ENCODE peak calls at places on chromosomes 4 and X, in six cellular contexts. Q, X, R, Z, W and A are unnamed samples.

GRCh38 chrX:17361620-17362019 is 13.4 kb upstream of the NHS start:
- DNase-seq in Z (no peak), X (no peak), W (no peak), R (no peak), Q (peak), A (no peak)

GRCh38 chr4:147550626-147551250 is 66.5 kb upstream of the TMEM184C start:
- DNase-seq in W (peak), Z (peak), X (no peak), Q (no peak), R (no peak), A (no peak)

GRCh38 chrX:20487227-20487626 is 220.5 kb upstream of the RPS6KA3 start:
- DNase-seq in R (no peak), Q (no peak), Z (peak), X (no peak), W (peak), A (no peak)

GRCh38 chr4:131430302-131430701 is 1718.8 kb upstream of the PCDH10 start:
- DNase-seq in X (no peak), Q (no peak), Z (no peak), R (no peak), W (no peak), A (no peak)

GRCh38 chrX:130295519-130296314 is 27.0 kb upstream of the ZNF280C start:
- DNase-seq in W (peak), Q (no peak), R (no peak), X (no peak), Z (no peak), A (no peak)

GRCh38 chr4:106618920-106619319 is 250.3 kb upstream of the GIMD1 start:
- DNase-seq in W (no peak), X (no peak), R (no peak), Q (no peak), Z (no peak), A (no peak)

GRCh38 chrX:48465336-48465933 is 4.6 kb downstream of the SLC38A5 start:
- DNase-seq in Z (peak), W (peak), R (peak), X (no peak), Q (no peak), A (no peak)

GRCh38 chr4:168759321-168759720 is 250.7 kb downstream of the CBR4 start:
- DNase-seq in Z (no peak), Q (no peak), W (no peak), R (no peak), X (no peak), A (no peak)

GRCh38 chrX:139881572-139881971 is 51.3 kb downstream of the ATP11C start:
- DNase-seq in W (peak), R (no peak), Z (peak), Q (no peak), X (no peak), A (no peak)

DNA sequence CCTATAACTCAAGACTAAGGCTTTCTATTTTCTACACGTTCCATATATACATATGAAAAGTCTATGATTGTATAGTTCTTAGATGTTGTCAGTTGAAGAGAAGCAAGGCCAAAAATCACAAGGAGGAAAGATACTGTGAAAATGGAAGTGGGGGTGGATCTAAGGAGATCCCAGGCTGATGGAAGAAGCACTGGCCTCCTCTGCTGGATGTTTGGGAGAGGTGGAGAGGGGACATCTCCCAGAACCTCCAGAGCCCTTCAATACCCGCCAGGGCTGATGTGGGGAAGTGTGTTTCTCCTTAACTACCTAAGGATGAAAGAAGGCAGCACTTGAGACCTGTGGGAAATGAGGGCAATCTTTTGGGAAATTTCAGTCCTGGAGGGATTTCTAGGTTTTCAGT is 67.4 kb downstream of the RASGEF1B start:
- DNase-seq in R (no peak), Q (no peak), W (no peak), X (no peak), Z (peak), A (no peak)
- TF ChIP-seq CTCF in R (no peak), Q (no peak), W (peak), X (no peak), Z (peak), A (no peak)

GRCh38 chr4:87839309-87839946 is 6.7 kb downstream of the MEPE start:
- DNase-seq in W (peak), Z (peak), Q (no peak), R (no peak), X (no peak), A (no peak)
- TF ChIP-seq CTCF in W (peak), Z (peak), Q (peak), R (peak), X (peak), A (peak)

GRCh38 chrX:9683350-9683749 is 82.3 kb downstream of the GPR143 start:
- DNase-seq in R (no peak), Q (no peak), X (no peak), W (no peak), Z (no peak), A (no peak)

GRCh38 chrX:9682861-9683260 is 82.8 kb downstream of the GPR143 start:
- DNase-seq in Q (no peak), X (no peak), R (no peak), W (no peak), Z (no peak), A (no peak)

GRCh38 chrX:9681422-9681821 is 84.2 kb downstream of the GPR143 start:
- DNase-seq in Z (peak), W (peak), R (no peak), Q (no peak), X (no peak), A (no peak)

GRCh38 chrX:9681011-9681410 is 84.6 kb downstream of the GPR143 start:
- DNase-seq in Z (no peak), R (no peak), X (no peak), Q (no peak), W (no peak), A (no peak)

DNA sequence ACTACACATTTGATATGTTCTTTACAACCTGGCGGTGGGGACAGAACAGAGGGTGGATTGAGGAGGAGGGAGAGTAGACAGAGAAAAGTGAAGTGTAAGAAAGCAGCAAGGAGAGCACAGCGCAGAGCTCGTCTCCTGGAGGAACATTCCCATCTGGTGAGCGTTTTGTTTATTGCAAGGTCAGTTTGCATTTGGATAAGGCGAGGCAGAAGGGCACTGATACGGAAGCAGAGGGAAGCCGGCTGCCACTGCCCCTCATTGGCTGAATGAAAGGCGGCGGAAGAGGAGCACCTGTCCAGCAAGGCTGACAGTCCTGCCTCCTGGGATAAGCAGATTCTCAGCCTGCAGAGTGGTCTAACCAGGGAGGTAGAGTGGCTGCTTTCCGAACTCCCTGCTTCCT is 83.2 kb downstream of the GPR143 start:
- DNase-seq in Q (no peak), Z (peak), R (no peak), W (peak), X (no peak), A (no peak)
- TF ChIP-seq CTCF in Q (no peak), Z (peak), R (no peak), W (peak), X (no peak), A (peak)

GRCh38 chr4:27176400-27176799 is 315.8 kb downstream of the STIM2 start:
- DNase-seq in Q (peak), W (peak), X (no peak), Z (peak), R (no peak), A (no peak)
- TF ChIP-seq CTCF in Q (no peak), W (peak), X (peak), Z (no peak), R (peak), A (peak)

GRCh38 chrX:73289039-73289438 is 74.4 kb upstream of the NAP1L2 start:
- DNase-seq in Q (no peak), W (no peak), Z (no peak), X (no peak), R (no peak), A (no peak)
- TF ChIP-seq CTCF in Q (no peak), W (no peak), Z (no peak), X (no peak), R (no peak), A (no peak)

DNA sequence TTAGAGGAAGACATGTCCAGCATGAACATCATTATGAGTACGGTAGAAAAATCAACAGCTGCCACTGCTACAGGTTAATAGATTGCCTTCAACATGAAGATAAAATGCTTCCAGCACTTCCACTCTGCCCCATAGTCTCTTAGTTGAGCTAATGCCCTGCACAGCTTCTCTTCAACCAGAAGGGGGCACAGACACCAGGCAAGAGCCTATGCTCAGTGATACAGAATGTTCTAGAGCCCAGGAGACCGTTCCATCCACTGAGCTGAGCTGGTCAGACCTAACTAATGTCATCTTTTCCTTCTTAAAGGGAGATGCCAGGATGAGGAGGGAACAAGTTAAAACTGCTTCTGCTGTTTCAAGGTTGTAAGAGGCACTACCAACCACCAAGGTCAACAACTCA is 42.2 kb downstream of the SMIM10L2A start:
- DNase-seq in R (no peak), Q (no peak), W (peak), Z (peak), X (no peak), A (no peak)
- TF ChIP-seq CTCF in R (no peak), Q (no peak), W (peak), Z (peak), X (no peak), A (peak)

DNA sequence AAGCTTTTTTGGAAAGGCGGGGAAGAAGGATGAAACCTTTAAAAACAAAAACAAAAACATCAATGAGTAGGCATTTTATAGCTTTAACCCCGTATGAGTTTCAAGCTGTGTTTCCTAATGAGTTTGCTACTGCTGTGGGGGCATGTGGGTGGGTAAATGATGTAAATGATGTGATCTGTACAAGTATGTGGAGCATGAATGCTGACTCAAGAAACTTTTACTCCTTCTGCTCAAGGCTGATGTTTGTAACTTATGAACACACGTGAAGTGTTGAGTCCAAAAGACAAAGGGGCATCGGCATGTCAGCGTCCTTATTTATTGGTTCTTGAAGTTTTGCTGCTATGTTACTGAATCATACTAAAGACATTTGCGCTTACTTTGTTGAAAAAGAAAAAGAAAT is 76.9 kb downstream of the CLCN4 start:
- DNase-seq in W (no peak), Q (no peak), Z (no peak), X (no peak), R (no peak), A (no peak)
- TF ChIP-seq CTCF in W (no peak), Q (no peak), Z (no peak), X (no peak), R (no peak), A (no peak)